ENCODE peak calls at places on chromosomes 7 and 10, in ten cellular contexts. Q is prostate gland; A is fibroblast of pulmonary artery; H is stimulated activated CD4-positive, alpha-beta T cell treated with anti-CD3 and anti-CD28 coated beads, Interleukin-15, amount 100 ng/mL, for 24 hours; I is fibroblast of villous mesenchyme; O is mucosa of gallbladder; L is SW480; R is naive thymus-derived CD8-positive, alpha-beta T cell; S is activated effector memory CD4-positive, alpha-beta T cell treated with Interleukin-2 at 50 U/mL for 16 hours; U is T-cell. G is an unnamed sample.
A peak's percentile ranks its signal among the peaks of the same experiment; 100 is the strongest.

GRCh38 chr10:5976689-5977470 is 463 bp downstream of the IL15RA start:
- DNase-seq in Q (peak; percentile 24), A (peak; percentile 59), H (peak; percentile 72), I (peak; percentile 69), O (no peak), L (peak; percentile 49), R (peak; percentile 27), S (peak; percentile 26), U (peak; percentile 14), G (peak; percentile 23)

GRCh38 chr7:113289140-113289740 is 170.9 kb upstream of the SMIM30 start:
- DNase-seq in Q (no peak), A (peak; percentile 68), H (no peak), I (peak; percentile 20), O (no peak), L (peak; percentile 70), R (no peak), S (no peak), U (no peak), G (peak; percentile 59)

GRCh38 chr10:43417950-43418768 is 9.2 kb upstream of the HNRNPF start:
- DNase-seq in Q (no peak), A (no peak), H (peak; percentile 63), I (no peak), O (no peak), L (peak; percentile 82), R (peak; percentile 59), S (no peak), U (no peak), G (peak; percentile 92)

GRCh38 chr7:131374821-131375220 is 47.1 kb downstream of the MKLN1 start:
- DNase-seq in Q (no peak), A (no peak), H (no peak), I (no peak), O (no peak), L (no peak), R (no peak), S (no peak), U (no peak), G (no peak)

GRCh38 chr7:34087892-34088891 is 182.9 kb downstream of the BMPER start:
- DNase-seq in Q (no peak), A (peak; percentile 56), H (peak; percentile 2), I (peak; percentile 63), O (no peak), L (peak; percentile 53), R (no peak), S (no peak), U (no peak), G (no peak)

GRCh38 chr7:41977165-41977651 is 259.8 kb downstream of the GLI3 start:
- DNase-seq in Q (no peak), A (peak; percentile 81), H (no peak), I (peak; percentile 71), O (no peak), L (peak; percentile 58), R (no peak), S (no peak), U (no peak), G (peak; percentile 25)

GRCh38 chr7:138137423-138138171 is 61.3 kb downstream of the AKR1D1 start:
- DNase-seq in Q (no peak), A (no peak), H (no peak), I (no peak), O (no peak), L (no peak), R (no peak), S (no peak), U (no peak), G (no peak)

GRCh38 chr7:5139998-5140397 is 50.0 kb upstream of the WIPI2 start:
- DNase-seq in Q (no peak), A (peak; percentile 41), H (peak; percentile 48), I (peak; percentile 29), O (no peak), L (no peak), R (no peak), S (no peak), U (no peak), G (peak; percentile 3)

GRCh38 chr7:71323726-71324125 is 191.8 kb downstream of the GALNT17 start:
- DNase-seq in Q (no peak), A (no peak), H (no peak), I (no peak), O (no peak), L (no peak), R (no peak), S (no peak), U (no peak), G (no peak)

GRCh38 chr10:44334621-44335184 is 50.2 kb downstream of the CXCL12 start:
- DNase-seq in Q (no peak), A (peak; percentile 42), H (no peak), I (peak; percentile 77), O (no peak), L (no peak), R (no peak), S (no peak), U (no peak), G (no peak)

GRCh38 chr7:5610500-5611186 is 170.8 kb downstream of the RNF216 start:
- DNase-seq in Q (no peak), A (no peak), H (no peak), I (no peak), O (no peak), L (no peak), R (no peak), S (no peak), U (no peak), G (no peak)

GRCh38 chr10:110923856-110924493 is 4.6 kb downstream of the SHOC2 start:
- DNase-seq in Q (no peak), A (no peak), H (no peak), I (no peak), O (no peak), L (peak; percentile 13), R (no peak), S (no peak), U (no peak), G (no peak)

GRCh38 chr10:99224766-99225165 is 10.9 kb downstream of the HPSE2 start:
- DNase-seq in Q (no peak), A (no peak), H (no peak), I (no peak), O (no peak), L (no peak), R (no peak), S (no peak), U (no peak), G (no peak)

GRCh38 chr10:113151178-113151577 is 201.1 kb downstream of the TCF7L2 start:
- DNase-seq in Q (no peak), A (peak; percentile 53), H (no peak), I (peak; percentile 21), O (no peak), L (no peak), R (no peak), S (no peak), U (no peak), G (peak; percentile 54)

GRCh38 chr7:25859732-25860131 is 292.3 kb upstream of the NFE2L3 start:
- DNase-seq in Q (no peak), A (no peak), H (no peak), I (no peak), O (no peak), L (no peak), R (no peak), S (no peak), U (no peak), G (no peak)

GRCh38 chr7:20998309-20998708 is 211.6 kb upstream of the SP8 start:
- DNase-seq in Q (no peak), A (no peak), H (no peak), I (no peak), O (peak; percentile 15), L (peak; percentile 79), R (no peak), S (no peak), U (no peak), G (no peak)

GRCh38 chr10:68330852-68331454 is 911 bp upstream of the HNRNPH3 start:
- DNase-seq in Q (peak; percentile 27), A (peak; percentile 41), H (no peak), I (peak; percentile 33), O (peak; percentile 25), L (peak; percentile 32), R (no peak), S (no peak), U (no peak), G (no peak)

GRCh38 chr10:73876971-73877370 is 2.6 kb upstream of the CAMK2G start:
- DNase-seq in Q (no peak), A (no peak), H (no peak), I (no peak), O (no peak), L (no peak), R (no peak), S (no peak), U (no peak), G (no peak)

GRCh38 chr10:132687893-132688579 is 97.9 kb downstream of the NKX6-2 start:
- DNase-seq in Q (no peak), A (no peak), H (no peak), I (no peak), O (no peak), L (no peak), R (no peak), S (no peak), U (no peak), G (no peak)

GRCh38 chr7:106613861-106614560 is 46.9 kb downstream of the CCDC71L start:
- DNase-seq in Q (no peak), A (peak; percentile 71), H (no peak), I (peak; percentile 71), O (no peak), L (no peak), R (no peak), S (no peak), U (no peak), G (no peak)

GRCh38 chr7:155363852-155364600 is 66.3 kb downstream of the INSIG1 start:
- DNase-seq in Q (no peak), A (no peak), H (no peak), I (no peak), O (no peak), L (peak; percentile 44), R (no peak), S (no peak), U (no peak), G (peak; percentile 90)

GRCh38 chr10:33532901-33533300 is 198.4 kb upstream of the NRP1 start:
- DNase-seq in Q (no peak), A (no peak), H (no peak), I (no peak), O (no peak), L (no peak), R (no peak), S (no peak), U (no peak), G (no peak)

GRCh38 chr10:80413152-80413996 is 5.0 kb downstream of the PRXL2A start:
- DNase-seq in Q (peak; percentile 47), A (peak; percentile 87), H (no peak), I (peak; percentile 85), O (no peak), L (no peak), R (no peak), S (no peak), U (no peak), G (no peak)

GRCh38 chr10:97483526-97483925 is 14.7 kb downstream of the MMS19 start:
- DNase-seq in Q (no peak), A (peak; percentile 39), H (no peak), I (peak; percentile 20), O (no peak), L (no peak), R (no peak), S (no peak), U (no peak), G (no peak)

GRCh38 chr10:974038-974784 is 14.0 kb upstream of the GTPBP4 start:
- DNase-seq in Q (no peak), A (no peak), H (no peak), I (no peak), O (peak; percentile 69), L (no peak), R (no peak), S (no peak), U (no peak), G (no peak)

GRCh38 chr7:44395067-44395466 is 69.7 kb upstream of the CAMK2B start:
- DNase-seq in Q (no peak), A (no peak), H (no peak), I (no peak), O (no peak), L (no peak), R (no peak), S (no peak), U (no peak), G (no peak)

GRCh38 chr7:115707684-115708341 is 322.8 kb downstream of the TFEC start:
- DNase-seq in Q (no peak), A (no peak), H (no peak), I (no peak), O (no peak), L (no peak), R (no peak), S (no peak), U (no peak), G (no peak)

GRCh38 chr7:8567626-8568025 is 134.2 kb downstream of the NXPH1 start:
- DNase-seq in Q (no peak), A (no peak), H (no peak), I (no peak), O (no peak), L (no peak), R (no peak), S (no peak), U (no peak), G (no peak)

G was measured in AML-193.